ENCODE peak calls at places on chromosomes 6 and 20, in five cellular contexts. M is foreskin keratinocyte, Q is body of pancreas, T is mesenchymal stem cell, U is HCT116. B is an unnamed sample. For H3K4me1, the result is how much of the 10 kb centered on the place peaks cover.

GRCh38 chr6:169158750-169159149 is 94.9 kb downstream of the THBS2 start:
- DNase-seq in M (peak), Q (no peak), T (no peak), U (no peak), B (no peak)

GRCh38 chr20:50824137-50824536 is 29.3 kb downstream of the BCAS4 start:
- DNase-seq in M (no peak), Q (peak), T (peak), U (no peak), B (peak)

GRCh38 chr6:30782425-30783014 is 38.2 kb upstream of the IER3 start:
- DNase-seq in M (peak), Q (no peak), T (peak), U (peak), B (peak)

GRCh38 chr6:158958504-158959386 is 41.3 kb downstream of the RSPH3 start:
- DNase-seq in M (peak), Q (peak), T (no peak), U (no peak), B (no peak)

GRCh38 chr20:31440012-31440659 is at the start of gene DEFB123:
- DNase-seq in M (no peak), Q (no peak), T (no peak), U (no peak), B (no peak)

GRCh38 chr6:57305112-57305511 is 12.3 kb upstream of the PRIM2 start:
- DNase-seq in M (no peak), Q (no peak), T (no peak), U (no peak), B (no peak)

GRCh38 chr6:16625319-16626240 is 135.7 kb downstream of the ATXN1 start:
- DNase-seq in M (no peak), Q (no peak), T (peak), U (no peak), B (no peak)

GRCh38 chr6:11262231-11262630 is 29.8 kb upstream of the NEDD9 start:
- DNase-seq in M (no peak), Q (no peak), T (no peak), U (no peak), B (no peak)

GRCh38 chr6:110529907-110530306 is 53.5 kb upstream of the SLC22A16 start:
- DNase-seq in M (no peak), Q (no peak), T (peak), U (no peak), B (no peak)

GRCh38 chr6:108627692-108628565 is 67.2 kb downstream of the FOXO3 start:
- DNase-seq in M (peak), Q (no peak), T (no peak), U (no peak), B (peak)

GRCh38 chr20:37314617-37315292 is 25.3 kb downstream of the MANBAL start:
- DNase-seq in M (no peak), Q (no peak), T (no peak), U (no peak), B (peak)

GRCh38 chr20:62501801-62502495 is 26.2 kb upstream of the GATA5 start:
- DNase-seq in M (peak), Q (no peak), T (peak), U (no peak), B (no peak)

GRCh38 chr6:1589208-1589607 is 20.5 kb upstream of the FOXC1 start:
- DNase-seq in M (no peak), Q (no peak), T (no peak), U (no peak), B (no peak)

GRCh38 chr20:59145926-59146800 is 17.5 kb upstream of the ZNF831 start:
- DNase-seq in M (no peak), Q (no peak), T (no peak), U (no peak), B (no peak)

GRCh38 chr20:20018366-20018765 is 1.2 kb downstream of the NAA20 start:
- DNase-seq in M (no peak), Q (no peak), T (no peak), U (no peak), B (no peak)

GRCh38 chr20:46084805-46085792 is 4.7 kb downstream of the NCOA5 start:
- DNase-seq in M (no peak), Q (no peak), T (peak), U (no peak), B (no peak)

GRCh38 chr6:11497881-11498280 is 39.7 kb upstream of the TMEM170B start:
- DNase-seq in M (peak), Q (no peak), T (no peak), U (no peak), B (no peak)

GRCh38 chr20:62925420-62926228 is 681 bp downstream of the DIDO1 start:
- DNase-seq in M (no peak), Q (peak), T (peak), U (no peak), B (no peak)

GRCh38 chr20:53866787-53867740 is 203.3 kb downstream of the BCAS1 start:
- DNase-seq in M (no peak), Q (no peak), T (peak), U (no peak), B (no peak)

GRCh38 chr6:99148761-99149160 is 200.7 kb downstream of the FAXC start:
- DNase-seq in M (no peak), Q (no peak), T (no peak), U (no peak), B (no peak)

DNA sequence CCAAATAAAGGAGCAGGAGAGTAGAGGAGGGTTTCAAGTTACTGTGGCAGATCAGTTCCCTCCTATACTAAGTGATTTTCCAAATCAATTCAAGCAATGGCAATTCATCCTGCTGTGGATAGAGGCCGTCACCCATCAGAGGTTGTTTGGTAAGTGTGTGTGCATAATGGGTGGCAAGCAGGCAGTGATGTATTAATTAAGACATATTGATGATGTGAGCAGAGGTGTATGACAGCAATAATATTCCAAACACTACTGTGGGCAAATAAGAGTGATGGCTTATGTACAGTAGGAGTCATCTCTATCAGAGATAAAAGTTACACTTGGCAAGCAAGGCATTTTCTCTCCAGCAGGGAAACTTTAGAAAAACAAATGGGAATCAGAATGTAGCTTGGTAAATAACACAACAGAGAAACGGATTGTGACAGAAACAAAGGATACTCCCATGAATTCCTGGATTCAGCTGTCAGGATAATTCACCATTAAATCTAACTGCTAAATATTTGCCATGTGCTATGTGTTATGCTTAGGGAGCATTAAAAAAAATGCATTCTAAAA is 196.3 kb downstream of the KHDC1L start:
- DNase-seq in M (no peak), Q (no peak), T (no peak), U (no peak), B (no peak)
- H3K4me1 ChIP-seq in M (under half), Q (under half), T (under half), U (under half), B (under half)

DNA sequence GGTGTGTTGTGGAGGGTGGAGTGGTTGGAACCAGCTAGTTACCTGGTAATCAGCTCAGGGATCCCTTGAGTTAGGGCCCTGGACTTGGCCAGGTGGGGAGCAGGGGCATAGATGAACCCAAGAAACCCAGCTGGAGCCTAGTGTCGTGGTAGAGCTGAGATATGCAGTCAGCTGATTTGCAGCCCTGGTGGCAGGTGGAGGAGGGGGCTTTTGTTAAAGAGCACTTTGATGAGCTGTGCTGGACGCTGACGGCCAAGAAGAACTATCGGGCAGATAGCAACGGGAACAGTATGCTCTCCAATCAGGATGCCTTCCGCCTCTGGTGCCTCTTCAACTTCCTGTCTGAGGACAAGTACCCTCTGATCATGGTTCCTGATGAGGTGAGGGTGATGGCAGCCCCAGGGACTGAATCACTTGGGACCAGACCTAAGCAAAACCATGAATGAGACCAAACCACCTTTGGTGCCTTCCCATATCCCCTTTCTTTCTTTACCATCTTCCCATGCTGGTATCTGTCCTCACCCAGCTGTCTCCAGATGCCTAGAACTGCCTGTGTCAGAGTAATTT is 12.7 kb downstream of the DEF6 start:
- DNase-seq in M (no peak), Q (no peak), T (no peak), U (no peak), B (no peak)
- H3K4me1 ChIP-seq in M (under half), Q (under half), T (under half), U (under half), B (under half)

GRCh38 chr6:26360451-26361416 is 4.3 kb upstream of the BTN3A2 start:
- DNase-seq in M (no peak), Q (no peak), T (no peak), U (no peak), B (no peak)
- H3K4me1 ChIP-seq in M (under half), Q (under half), T (under half), U (under half), B (under half)

DNA sequence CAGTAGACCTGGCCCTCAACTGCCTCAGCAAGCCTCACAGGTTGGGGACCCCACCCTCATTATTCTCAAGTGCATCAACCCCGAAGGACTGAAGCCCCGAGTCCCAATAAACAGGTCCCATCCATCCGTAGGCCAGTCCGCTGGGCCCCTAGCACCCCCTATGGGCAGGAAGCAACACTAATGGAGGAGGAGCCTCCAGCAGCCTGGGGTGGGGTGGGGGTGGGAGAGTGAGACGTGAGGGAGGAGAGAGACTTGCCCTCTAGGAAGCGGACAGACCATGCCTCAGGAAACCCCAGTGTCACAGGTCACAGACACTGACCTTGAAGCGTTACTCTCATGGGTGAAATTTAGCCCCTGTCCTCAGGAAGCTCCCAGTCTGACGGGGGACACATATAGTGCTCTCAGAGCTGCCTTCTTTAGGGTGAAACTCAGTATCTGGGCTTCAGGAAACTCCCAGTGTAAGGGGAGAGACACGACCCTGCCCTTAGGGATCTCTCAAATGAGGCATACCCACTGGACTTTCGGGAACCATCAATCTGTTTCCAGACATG is 125.9 kb downstream of the MRPL14 start:
- DNase-seq in M (no peak), Q (peak), T (peak), U (peak), B (no peak)
- H3K4me1 ChIP-seq in M (under half), Q (half or more), T (half or more), U (half or more), B (under half)

GRCh38 chr20:48483667-48484066 is 344.1 kb downstream of the PREX1 start:
- DNase-seq in M (no peak), Q (no peak), T (no peak), U (no peak), B (no peak)
- H3K4me1 ChIP-seq in M (under half), Q (under half), T (under half), U (under half), B (under half)

DNA sequence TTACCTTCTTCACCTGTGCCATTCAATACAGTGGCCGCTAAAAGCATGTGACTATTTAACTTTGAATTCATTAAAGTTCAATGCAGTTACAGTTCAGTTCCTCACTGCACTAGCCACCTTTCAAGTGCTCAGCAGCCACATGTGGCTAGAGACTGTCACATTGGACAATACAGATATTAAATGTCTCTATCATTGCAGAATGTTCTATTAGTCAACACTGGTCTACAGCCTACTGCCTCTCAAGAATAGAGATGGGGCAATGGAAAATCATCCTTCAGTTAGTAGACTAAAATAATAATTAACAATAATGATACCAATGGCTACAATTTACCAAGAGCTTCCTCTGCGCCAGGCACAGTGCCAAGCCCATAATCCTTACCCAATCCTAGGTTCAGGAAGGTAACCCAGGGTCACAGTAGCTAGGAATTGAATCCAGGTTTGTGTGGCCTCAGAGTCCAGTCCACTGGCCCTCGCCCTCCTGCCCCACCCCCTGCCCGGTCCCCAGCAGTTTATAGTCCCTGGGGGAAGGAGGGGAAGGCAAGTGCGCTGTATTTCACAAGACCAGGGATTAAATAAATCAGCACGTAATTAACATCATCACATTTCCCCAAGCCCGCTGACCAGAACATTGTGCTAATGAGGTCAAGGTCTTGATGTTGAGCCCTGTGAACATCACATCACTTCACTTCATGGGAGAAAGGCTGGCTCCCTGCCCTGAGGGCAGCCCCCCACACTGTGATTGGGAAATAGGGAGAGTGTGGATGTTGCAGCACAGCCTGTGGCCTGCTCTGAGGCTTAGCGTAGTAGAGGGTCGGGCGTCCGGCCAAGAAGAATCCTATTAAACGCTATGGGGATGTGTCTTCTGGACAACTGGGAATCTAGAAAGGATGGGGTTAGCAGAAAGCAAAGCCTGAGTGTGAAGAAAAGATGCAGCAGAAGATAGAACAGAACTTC is 147.2 kb downstream of the VEGFA start:
- DNase-seq in M (no peak), Q (peak), T (peak), U (no peak), B (peak)
- H3K4me1 ChIP-seq in M (under half), Q (half or more), T (under half), U (under half), B (under half)

GRCh38 chr6:136039185-136039584 is 187.7 kb downstream of the PDE7B start:
- DNase-seq in M (no peak), Q (no peak), T (no peak), U (no peak), B (no peak)
- H3K4me1 ChIP-seq in M (under half), Q (under half), T (under half), U (under half), B (under half)

DNA sequence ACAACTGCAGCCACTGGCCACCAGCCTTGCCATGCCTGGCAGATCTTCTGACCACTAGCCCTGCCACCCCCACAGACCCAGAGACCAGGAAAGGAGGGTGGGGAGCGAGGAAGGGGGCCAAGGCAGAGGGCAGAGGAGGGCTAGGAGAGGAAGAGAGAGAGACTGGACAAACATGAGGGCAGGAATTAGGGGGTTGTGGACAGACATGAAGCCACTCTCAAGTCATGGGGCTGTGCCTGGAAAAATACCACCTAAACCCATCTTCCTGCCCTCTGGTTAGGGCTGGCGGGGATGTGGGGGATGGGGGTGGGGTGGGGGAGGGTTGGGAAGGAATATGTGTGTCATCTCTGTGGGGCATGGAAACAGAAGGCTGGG is 1.4 kb upstream of the SLC29A1 start:
- DNase-seq in M (no peak), Q (no peak), T (no peak), U (no peak), B (no peak)
- H3K4me1 ChIP-seq in M (under half), Q (half or more), T (half or more), U (half or more), B (half or more)

DNA sequence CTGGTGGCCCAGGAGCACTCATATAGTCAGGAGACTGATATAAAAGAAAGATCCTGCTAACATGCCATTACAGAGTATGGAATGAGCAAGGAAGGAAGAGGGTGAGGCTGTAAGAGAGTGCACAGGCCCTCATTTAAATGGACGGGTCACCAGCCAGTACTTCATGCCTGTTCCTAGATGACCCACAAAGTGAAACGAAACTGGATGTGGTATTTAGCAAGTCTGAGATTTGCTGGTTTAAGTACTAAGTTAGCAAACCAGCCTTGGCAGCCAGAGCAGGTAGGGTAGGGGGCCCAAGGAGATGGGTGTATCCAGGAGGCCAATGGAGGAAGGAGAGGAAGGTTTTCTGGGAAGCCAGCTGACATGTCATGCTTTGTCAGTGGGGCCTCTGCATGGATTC is 15.9 kb downstream of the NT5E start:
- DNase-seq in M (no peak), Q (no peak), T (peak), U (no peak), B (no peak)
- H3K4me1 ChIP-seq in M (half or more), Q (under half), T (under half), U (half or more), B (under half)

DNA sequence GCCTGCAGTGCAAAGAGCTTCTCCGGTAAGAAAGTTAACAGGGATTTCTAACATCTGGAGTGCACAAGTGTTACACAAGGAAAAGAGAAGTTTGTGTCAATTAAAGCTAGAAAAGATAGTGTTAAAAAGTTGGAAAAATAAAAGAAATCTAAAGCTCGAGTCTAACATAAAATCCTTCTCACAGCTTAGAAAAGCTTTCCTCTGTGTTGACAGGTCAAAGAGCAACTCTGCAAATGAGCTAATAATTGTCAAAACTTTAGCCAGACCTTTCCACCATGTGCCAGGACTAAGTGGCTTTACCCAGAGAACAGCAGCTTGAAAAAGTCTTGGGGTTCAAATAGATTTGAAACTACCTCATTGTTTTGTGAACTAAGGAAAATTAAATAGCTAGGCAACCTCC is 14.8 kb downstream of the PTPRK start:
- DNase-seq in M (no peak), Q (no peak), T (no peak), U (no peak), B (no peak)
- H3K4me1 ChIP-seq in M (under half), Q (half or more), T (under half), U (under half), B (under half)

B was measured in adrenal gland.